ENCODE peak calls at places on chromosomes 5 and 9, in ten cellular contexts. M is DMS53; F is Caki2; T is CD8-positive, alpha-beta T cell; U is GM10248; O is germinal center; V is activated CD8-positive, alpha-beta memory T cell treated with anti-CD3 and anti-CD28 coated beads, Interleukin-2, amount 50 U/mL, for 48 hours; L is GDM1; H is stimulated activated naive CD8-positive, alpha-beta T cell treated with anti-CD3 and anti-CD28 coated beads, Interleukin-15, amount 100 ng/mL, for 72 hours; I is dorsolateral prefrontal cortex. N is an unnamed sample.

GRCh38 chr5:135223891-135224625 is 175.0 kb downstream of the MACROH2A1 start:
- DNase-seq in V (peak), L (no peak), F (no peak), M (no peak), I (no peak), O (no peak), U (no peak), T (no peak), H (no peak), N (no peak)

GRCh38 chr5:137370096-137370495 is 129.0 kb downstream of the SPOCK1 start:
- DNase-seq in I (no peak), V (no peak), U (no peak), F (peak), M (no peak), L (no peak), T (no peak), O (no peak), H (no peak), N (no peak)

GRCh38 chr9:121612511-121612998 is 38.9 kb upstream of the DAB2IP start:
- DNase-seq in U (no peak), H (no peak), T (no peak), I (no peak), F (no peak), O (no peak), M (no peak), V (no peak), L (no peak), N (no peak)

GRCh38 chr9:79665383-79665782 is 93.6 kb downstream of the TLE4 start:
- DNase-seq in O (no peak), L (no peak), F (no peak), T (no peak), V (no peak), I (no peak), H (no peak), M (peak), U (no peak), N (no peak)

GRCh38 chr5:78983601-78984000 is 1.5 kb downstream of the ARSB start:
- DNase-seq in H (no peak), M (peak), U (peak), I (no peak), F (peak), L (no peak), T (no peak), O (peak), V (no peak), N (peak)

GRCh38 chr5:174446446-174446845 is 277.9 kb upstream of the MSX2 start:
- DNase-seq in V (no peak), T (no peak), I (no peak), U (no peak), M (no peak), L (no peak), O (no peak), F (no peak), H (no peak), N (no peak)

GRCh38 chr5:6615416-6615815 is 17.4 kb downstream of the NSUN2 start:
- DNase-seq in F (peak), M (no peak), V (no peak), H (no peak), U (no peak), L (no peak), T (no peak), O (no peak), I (no peak), N (no peak)

GRCh38 chr5:104815212-104815611 is 1252.6 kb upstream of the NUDT12 start:
- DNase-seq in L (no peak), H (no peak), V (no peak), F (no peak), O (no peak), I (no peak), M (no peak), T (no peak), U (no peak), N (no peak)

GRCh38 chr5:122653087-122654017 is 121.5 kb upstream of the SNX2 start:
- DNase-seq in H (no peak), M (no peak), V (no peak), L (no peak), I (no peak), T (no peak), U (no peak), F (peak), O (no peak), N (no peak)

GRCh38 chr5:69502375-69503143 is 10.0 kb downstream of the OCLN start:
- DNase-seq in T (no peak), I (no peak), L (no peak), F (no peak), V (no peak), O (no peak), H (no peak), M (peak), U (no peak), N (peak)

GRCh38 chr5:119840175-119840574 is 210.8 kb downstream of the FAM170A start:
- DNase-seq in O (no peak), U (no peak), M (no peak), V (no peak), L (no peak), T (no peak), F (no peak), H (no peak), I (no peak), N (no peak)

N was measured in GM12865.